ENCODE peak calls at places on chromosomes 11 and 22, in nine cellular contexts. G is H1, P is GM12892, N is breast epithelium, L is vagina, T is GM23338, E is K562, H is GM12891, S is sigmoid colon. R is an unnamed sample.

GRCh38 chr11:665062-665706 is 28.1 kb downstream of the DRD4 start:
- DNase-seq in T (no peak), P (no peak), L (no peak), E (no peak), G (no peak), H (no peak), S (no peak), N (no peak), R (peak; percentile 32)

GRCh38 chr11:2535673-2536439 is 91.0 kb downstream of the KCNQ1 start:
- DNase-seq in T (no peak), S (peak; percentile 61), P (no peak), H (no peak), L (no peak), E (no peak), N (no peak), G (no peak), R (no peak)

GRCh38 chr11:65059959-65060824 is 1.8 kb upstream of the NAALADL1 start:
- DNase-seq in T (no peak), H (no peak), N (no peak), P (no peak), E (peak; percentile 52), G (no peak), L (no peak), S (no peak), R (no peak)

GRCh38 chr11:125950696-125951645 is 5.1 kb downstream of the VSIG10L2 start:
- DNase-seq in H (no peak), G (no peak), T (no peak), E (no peak), N (peak; percentile 77), S (peak; percentile 96), P (no peak), L (peak; percentile 95), R (no peak)

GRCh38 chr11:35166369-35167360 is 27.7 kb downstream of the CD44 start:
- DNase-seq in E (no peak), S (peak; percentile 80), T (no peak), N (no peak), G (no peak), L (no peak), H (no peak), P (no peak), R (no peak)

GRCh38 chr22:28799834-28800307 is 498 bp downstream of the XBP1 start:
- DNase-seq in S (peak; percentile 85), H (no peak), E (peak; percentile 64), N (peak; percentile 61), P (no peak), L (no peak), G (no peak), T (peak; percentile 60), R (no peak)

GRCh38 chr22:49724893-49725489 is 102.7 kb downstream of the BRD1 start:
- DNase-seq in L (peak; percentile 60), S (no peak), P (peak; percentile 87), G (peak; percentile 92), H (peak; percentile 93), N (peak; percentile 56), E (peak; percentile 79), T (no peak), R (no peak)

GRCh38 chr11:113014262-113014661 is 53.0 kb downstream of the NCAM1 start:
- DNase-seq in E (no peak), L (no peak), N (no peak), H (no peak), P (no peak), S (peak; percentile 83), T (no peak), G (no peak), R (no peak)

GRCh38 chr11:31645747-31646146 is 136.2 kb downstream of the ELP4 start:
- DNase-seq in L (no peak), E (no peak), P (no peak), G (no peak), N (no peak), H (no peak), S (no peak), T (no peak), R (no peak)

GRCh38 chr22:23817146-23817545 is 21.7 kb downstream of the DERL3 start:
- DNase-seq in E (no peak), G (no peak), P (no peak), L (no peak), T (no peak), N (no peak), H (no peak), S (no peak), R (no peak)

GRCh38 chr22:44994399-44995281 is 15.2 kb downstream of the PHF21B start:
- DNase-seq in E (no peak), T (no peak), S (no peak), N (no peak), L (no peak), G (no peak), P (no peak), H (no peak), R (no peak)

GRCh38 chr22:42565956-42566355 is 12.2 kb downstream of the SERHL2 start:
- DNase-seq in L (no peak), E (peak; percentile 4), S (no peak), T (no peak), G (no peak), N (no peak), P (no peak), H (no peak), R (no peak)

GRCh38 chr22:28139993-28140392 is 220.9 kb upstream of the PITPNB start:
- DNase-seq in P (no peak), L (no peak), S (no peak), E (no peak), T (no peak), H (no peak), N (no peak), G (no peak), R (no peak)

GRCh38 chr11:45725121-45725520 is 59.7 kb upstream of the CHST1 start:
- DNase-seq in S (no peak), P (no peak), T (no peak), E (no peak), N (no peak), L (no peak), G (no peak), H (no peak), R (no peak)

GRCh38 chr22:33726294-33726711 is 194.0 kb downstream of the LARGE1 start:
- DNase-seq in T (no peak), L (no peak), G (no peak), S (peak; percentile 70), P (no peak), E (no peak), N (no peak), H (no peak), R (no peak)
- TF ChIP-seq POLR2AphosphoS5 in T (no peak), L (peak; percentile 58), G (no peak), S (peak; percentile 66), P (no peak), E (no peak), N (no peak), H (no peak), R (no peak)

DNA sequence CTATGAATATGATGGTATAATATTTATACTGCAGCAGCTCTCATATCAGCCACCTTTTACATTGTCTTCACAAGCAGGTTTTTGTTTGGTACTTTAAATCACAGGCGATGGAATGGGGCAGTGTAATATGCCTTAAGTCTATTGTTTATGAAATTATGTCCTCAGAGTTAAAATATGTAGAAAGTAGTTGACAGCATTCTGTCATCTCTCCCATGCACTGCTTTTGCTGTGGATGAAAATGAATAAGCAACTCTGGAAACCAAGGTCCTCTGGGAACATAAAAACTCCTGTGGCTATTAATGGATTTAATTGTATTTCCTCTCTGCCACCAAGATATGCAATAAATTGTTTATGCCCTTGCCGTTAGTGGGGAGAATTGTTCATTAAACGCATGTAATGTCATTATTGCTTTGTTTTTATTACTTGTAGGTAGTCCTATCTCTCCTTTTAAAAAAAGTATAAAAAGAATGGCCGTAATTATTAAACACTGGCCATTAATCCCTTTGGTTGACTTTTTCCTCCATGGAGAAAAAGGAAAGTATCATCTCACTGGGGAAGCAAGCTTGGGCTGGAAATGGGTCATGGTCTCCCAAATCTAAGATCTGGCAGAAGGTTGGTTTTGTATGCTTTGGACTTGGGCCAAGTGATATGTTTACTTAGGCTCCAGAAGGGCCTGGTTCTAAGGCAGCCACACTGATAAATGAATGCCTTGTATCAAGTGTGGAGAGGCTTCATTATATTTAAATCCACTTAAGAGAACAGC is 13.0 kb downstream of the PACS1 start:
- DNase-seq in N (no peak), S (no peak), L (no peak), G (no peak), P (no peak), T (no peak), H (no peak), E (peak; percentile 19), R (no peak)
- TF ChIP-seq POLR2AphosphoS5 in N (no peak), S (no peak), L (no peak), G (no peak), P (no peak), T (no peak), H (no peak), E (peak; percentile 34), R (no peak)

DNA sequence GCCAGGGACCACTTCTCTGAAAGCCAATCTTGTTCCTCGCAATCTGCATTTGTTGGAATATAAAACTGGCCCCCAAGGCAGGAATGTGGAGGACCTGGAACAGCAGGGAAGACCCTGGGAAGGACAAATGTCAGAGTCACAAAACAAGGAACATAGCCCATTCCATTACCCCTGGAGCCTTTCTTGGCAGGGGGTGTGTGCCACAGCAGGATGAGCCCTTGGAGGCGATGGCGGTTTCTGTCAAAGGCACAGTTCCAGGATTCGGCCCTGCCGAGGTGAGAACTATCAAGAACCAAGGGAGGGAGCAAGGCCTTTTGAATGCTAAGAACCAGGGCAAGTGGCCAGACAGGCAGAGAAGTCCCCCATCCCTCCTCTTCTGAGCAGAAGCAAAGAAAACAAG is 204.3 kb downstream of the TRIM29 start:
- DNase-seq in N (no peak), H (no peak), S (peak; percentile 14), G (no peak), E (no peak), P (no peak), T (no peak), L (no peak), R (no peak)
- TF ChIP-seq POLR2AphosphoS5 in N (no peak), H (no peak), S (no peak), G (no peak), E (no peak), P (no peak), T (no peak), L (no peak), R (no peak)

GRCh38 chr11:11510939-11511338 is 110.9 kb downstream of the GALNT18 start:
- DNase-seq in N (no peak), G (no peak), P (no peak), S (peak; percentile 84), L (no peak), H (no peak), T (peak; percentile 5), E (no peak), R (no peak)
- TF ChIP-seq POLR2AphosphoS5 in N (no peak), G (no peak), P (no peak), S (peak; percentile 26), L (no peak), H (no peak), T (no peak), E (no peak), R (no peak)

GRCh38 chr22:46106279-46107022 is 43.9 kb upstream of the PPARA start:
- DNase-seq in E (no peak), G (no peak), S (no peak), H (no peak), L (no peak), T (no peak), P (no peak), N (no peak), R (no peak)
- TF ChIP-seq POLR2AphosphoS5 in E (no peak), G (no peak), S (no peak), H (no peak), L (no peak), T (no peak), P (no peak), N (peak; percentile 3), R (no peak)

R was measured in SK-N-MC.